ENCODE peak calls at places on chromosome 19, in four cellular contexts. Q is prostate gland, C is Panc1, J is endothelial cell of umbilical vein. Y is an unnamed sample.

GRCh38 chr19:30136591-30136990 is 194.6 kb downstream of the URI1 start:
- DNase-seq in Q (no peak), C (no peak), J (no peak), Y (no peak)

GRCh38 chr19:44635581-44636438 is 7.9 kb upstream of the PVR start:
- DNase-seq in Q (no peak), C (no peak), J (no peak), Y (no peak)

GRCh38 chr19:46755077-46755852 is 9.0 kb upstream of the STRN4 start:
- DNase-seq in Q (no peak), C (no peak), J (peak), Y (no peak)

GRCh38 chr19:16702123-16702522 is 17.5 kb upstream of the NWD1 start:
- DNase-seq in Q (no peak), C (no peak), J (no peak), Y (peak)

GRCh38 chr19:4199699-4200293 is 17.3 kb downstream of the ANKRD24 start:
- DNase-seq in Q (no peak), C (no peak), J (no peak), Y (no peak)

GRCh38 chr19:43675269-43675879 is 5.4 kb upstream of the PLAUR start:
- DNase-seq in Q (peak), C (peak), J (peak), Y (peak)

GRCh38 chr19:8877854-8878705 is 45.9 kb downstream of the MBD3L1 start:
- DNase-seq in Q (no peak), C (no peak), J (no peak), Y (no peak)

GRCh38 chr19:32403291-32403995 is 2.1 kb upstream of the DPY19L3 start:
- DNase-seq in Q (no peak), C (no peak), J (no peak), Y (no peak)

GRCh38 chr19:16382775-16383543 is 58.3 kb downstream of the KLF2 start:
- DNase-seq in Q (peak), C (peak), J (peak), Y (peak)

GRCh38 chr19:28523619-28524018 is 689.3 kb downstream of the UQCRFS1 start:
- DNase-seq in Q (no peak), C (no peak), J (no peak), Y (no peak)

GRCh38 chr19:2888739-2889224 is 11.9 kb upstream of the ZNF57 start:
- DNase-seq in Q (no peak), C (no peak), J (no peak), Y (no peak)

GRCh38 chr19:12331211-12331941 is 2.1 kb downstream of the ZNF563 start:
- DNase-seq in Q (no peak), C (no peak), J (no peak), Y (no peak)

GRCh38 chr19:8367327-8368001 is 3.5 kb downstream of the ANGPTL4 start:
- DNase-seq in Q (peak), C (no peak), J (peak), Y (peak)

GRCh38 chr19:13952154-13953020 is at the start of gene DCAF15:
- DNase-seq in Q (peak), C (peak), J (peak), Y (peak)

GRCh38 chr19:44726465-44726864 is 22.0 kb upstream of the BCL3 start:
- DNase-seq in Q (no peak), C (no peak), J (no peak), Y (no peak)

GRCh38 chr19:29532097-29532496 is 6.3 kb downstream of the VSTM2B start:
- DNase-seq in Q (no peak), C (no peak), J (no peak), Y (no peak)

DNA sequence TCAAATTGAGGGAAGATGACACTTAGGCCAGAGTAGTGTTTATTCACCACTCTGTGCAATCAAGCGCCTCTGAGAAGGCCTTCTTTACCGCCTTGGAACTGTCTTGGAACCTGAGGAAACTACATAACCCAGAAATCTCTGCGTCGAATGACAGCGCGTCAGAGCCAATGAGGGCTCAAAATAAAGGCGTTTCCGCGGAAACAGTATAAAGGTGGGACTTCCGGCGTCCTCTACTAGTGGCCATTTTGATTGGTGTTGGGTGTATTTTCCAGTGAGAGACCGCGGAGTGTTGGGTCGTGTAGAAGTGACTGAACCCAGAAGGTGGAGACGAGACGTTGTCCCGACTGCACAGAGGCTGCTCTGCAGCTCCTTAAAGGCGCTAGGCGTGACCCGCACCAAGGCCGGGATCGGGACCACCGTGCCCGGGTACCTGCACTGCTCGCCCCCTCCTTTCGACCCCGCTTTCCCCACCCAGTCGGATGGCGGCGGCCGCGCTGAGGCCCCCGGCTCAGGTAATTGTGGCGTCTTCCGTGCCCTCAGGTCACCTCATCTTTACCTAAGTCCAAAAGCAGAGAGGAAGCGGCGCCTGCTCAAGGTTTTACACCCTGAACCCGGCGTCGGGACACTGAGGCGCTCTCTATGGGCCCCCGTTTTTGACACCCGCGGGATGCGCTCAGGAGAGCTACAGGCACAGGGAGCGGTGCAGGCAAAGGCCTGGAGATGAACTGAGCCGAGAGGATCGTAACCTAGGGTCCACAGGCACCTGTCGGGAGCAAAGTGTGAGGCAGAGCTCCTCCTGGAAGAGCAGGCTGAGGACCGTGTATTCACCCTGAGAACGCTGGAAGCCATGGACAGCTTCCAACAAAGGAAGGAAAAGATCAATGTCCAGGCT is at the start of gene ZNF776:
- DNase-seq in Q (peak), C (peak), J (peak), Y (peak)
- H3K27ac ChIP-seq in Q (peak), C (peak), J (peak), Y (peak)

DNA sequence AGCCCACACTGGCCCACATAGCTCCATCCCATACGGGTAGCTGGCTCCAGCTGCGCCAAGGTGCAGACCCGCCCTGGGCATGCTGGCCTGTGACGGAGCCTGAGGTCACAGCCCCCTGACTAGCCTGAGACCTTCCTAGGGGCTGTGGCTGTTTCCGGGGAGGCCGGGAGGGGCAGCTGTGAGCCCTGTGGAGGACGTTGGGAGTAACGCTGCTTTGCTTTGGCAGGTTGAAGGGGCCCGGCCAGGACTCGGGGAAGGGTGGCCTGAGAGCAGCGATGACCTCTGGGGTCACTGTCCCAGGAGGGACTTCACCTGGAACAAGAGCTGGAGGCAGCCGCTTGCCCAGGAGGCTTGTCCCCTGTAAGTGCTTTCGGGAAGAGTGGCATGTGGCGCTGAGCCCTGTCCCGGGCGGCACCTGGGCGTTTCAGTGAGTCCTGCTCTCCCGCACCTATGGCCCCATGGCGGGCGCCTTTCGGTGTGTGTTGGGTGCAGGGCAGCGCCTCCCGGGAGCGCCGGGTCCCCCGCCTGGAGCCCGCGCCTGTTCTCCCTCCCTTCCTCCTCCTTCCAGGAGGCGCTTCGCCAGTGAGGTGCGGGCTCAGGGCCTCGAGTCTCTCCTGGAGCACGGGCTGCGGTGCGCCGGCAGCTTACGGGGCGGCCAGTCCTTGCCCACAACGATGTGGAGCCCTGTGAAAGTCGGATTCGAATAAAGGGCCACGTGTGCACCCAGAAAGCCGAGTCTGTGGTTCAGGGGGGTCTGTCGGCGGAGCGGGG is 1.1 kb upstream of the FAM174C start:
- DNase-seq in Q (peak), C (no peak), J (no peak), Y (no peak)
- TF ChIP-seq POLR2AphosphoS5 in Q (no peak), C (no peak), J (no peak), Y (no peak)

DNA sequence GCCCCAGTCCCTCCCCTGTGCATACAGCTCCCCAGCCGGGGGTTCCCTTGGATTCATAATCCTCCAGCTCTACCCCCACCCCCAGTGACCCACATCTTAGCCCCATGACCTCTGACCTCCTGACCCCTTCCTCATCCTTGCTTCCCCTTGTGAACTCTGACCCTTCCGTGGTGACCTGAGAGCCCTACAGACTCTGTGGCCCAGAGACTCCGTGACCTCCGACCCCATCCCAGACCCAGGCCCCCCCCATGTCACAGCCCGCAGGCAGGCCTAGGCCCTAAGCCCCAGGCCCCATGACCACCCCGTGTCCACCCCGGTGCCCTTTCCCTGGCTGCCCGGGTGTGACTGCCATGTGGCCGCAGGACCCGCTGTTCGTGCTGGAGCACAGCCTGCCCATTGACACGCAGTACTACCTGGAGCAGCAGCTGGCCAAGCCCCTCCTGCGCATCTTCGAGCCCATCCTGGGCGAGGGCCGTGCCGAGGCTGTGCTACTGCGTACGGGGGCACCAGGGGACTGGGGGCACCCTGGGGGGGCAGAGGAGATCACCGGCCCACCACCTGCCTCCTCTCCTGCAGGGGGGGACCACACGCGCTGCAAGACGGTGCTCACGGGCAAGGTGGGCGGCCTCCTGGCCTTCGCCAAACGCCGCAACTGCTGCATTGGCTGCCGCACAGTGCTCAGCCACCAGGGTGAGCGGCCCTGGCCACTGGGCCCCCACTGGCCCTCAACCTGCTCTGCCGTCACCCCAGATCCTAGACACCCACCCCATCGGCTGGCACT is 2.5 kb upstream of the SPIB start:
- DNase-seq in Q (no peak), C (no peak), J (no peak), Y (no peak)
- H3K27ac ChIP-seq in Q (no peak), C (no peak), J (no peak), Y (no peak)

DNA sequence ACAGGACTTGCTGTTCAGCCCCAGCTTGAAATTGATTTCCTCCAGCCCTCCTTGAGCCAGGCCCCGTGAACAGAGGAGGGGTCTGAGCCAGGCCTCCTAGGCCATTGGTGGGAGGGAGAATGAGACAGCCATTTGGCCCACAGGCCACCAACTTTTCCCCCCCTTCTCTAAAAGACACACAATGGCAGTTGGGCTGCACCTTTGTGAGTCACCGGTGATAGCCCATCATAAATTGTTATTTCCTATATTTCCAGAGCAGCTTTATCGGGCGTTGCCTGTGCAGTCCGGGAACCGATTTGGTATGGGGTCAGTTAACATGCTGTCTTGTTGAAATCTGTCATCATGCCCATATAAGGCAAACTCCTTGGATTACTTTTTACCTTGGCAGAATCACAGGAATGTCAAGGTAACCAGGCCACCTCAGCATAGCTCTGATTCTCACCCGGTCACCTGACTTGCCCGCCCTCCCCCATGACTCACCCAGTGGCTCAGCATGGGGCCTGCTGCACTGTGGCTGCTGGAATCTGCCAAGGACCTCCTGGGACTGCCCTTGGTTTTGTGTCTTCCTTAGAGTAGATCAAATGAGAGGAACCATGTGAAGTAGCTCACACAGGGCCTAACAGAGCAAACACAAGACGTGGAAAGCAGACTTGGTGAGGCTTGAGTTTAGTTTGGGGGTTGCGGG is 36.1 kb downstream of the ACTN4 start:
- DNase-seq in Q (peak), C (peak), J (peak), Y (peak)
- TF ChIP-seq POLR2AphosphoS5 in Q (peak), C (no peak), J (peak), Y (peak)

GRCh38 chr19:1267441-1268391 is 1.4 kb upstream of the CIRBP start:
- DNase-seq in Q (peak), C (no peak), J (no peak), Y (no peak)
- H3K27ac ChIP-seq in Q (peak), C (peak), J (no peak), Y (peak)

DNA sequence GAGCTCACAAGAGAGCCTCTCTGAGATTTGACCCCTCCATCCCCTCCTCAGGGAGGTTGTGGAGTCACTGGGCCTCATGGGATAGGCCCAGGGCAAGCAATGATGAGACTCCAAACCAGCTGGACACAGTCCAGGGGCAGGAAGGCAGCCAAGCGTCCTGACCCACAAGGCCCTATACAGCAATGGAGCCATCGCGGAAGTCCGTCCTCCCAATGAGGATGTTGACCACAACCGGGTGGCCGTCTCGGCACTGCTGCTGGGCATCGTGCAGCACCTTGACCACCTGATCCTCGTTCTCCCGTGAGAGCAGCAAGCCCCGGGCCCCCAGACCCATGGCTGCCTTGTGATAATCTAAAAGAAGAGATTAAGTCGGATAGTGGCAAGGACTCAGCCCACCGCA is 7.9 kb downstream of the SYDE1 start:
- DNase-seq in Q (no peak), C (no peak), J (no peak), Y (no peak)
- TF ChIP-seq POLR2AphosphoS5 in Q (no peak), C (no peak), J (no peak), Y (no peak)

Y was measured in breast epithelium.